ENCODE peak calls at places on chromosomes 16 and 17, in six cellular contexts. One of them, this sample, is unnamed.

GRCh38 chr16:20765732-20766131 is 1.9 kb downstream of the ACSM3 start:
- DNase-seq in upper lobe of right lung: no peak
- DNase-seq in neural progenitor cell: no peak
- DNase-seq in AG04449: no peak
- DNase-seq in brain microvascular endothelial cell: no peak
- DNase-seq in IMR-90: no peak
- DNase-seq in this sample: no peak

GRCh38 chr17:28524476-28525415 is 18.6 kb downstream of the FOXN1 start:
- DNase-seq in IMR-90: peak
- DNase-seq in neural progenitor cell: no peak
- DNase-seq in brain microvascular endothelial cell: peak
- DNase-seq in AG04449: peak
- DNase-seq in upper lobe of right lung: peak
- DNase-seq in this sample: peak

GRCh38 chr16:67528222-67528869 is at the start of gene RIPOR1:
- DNase-seq in brain microvascular endothelial cell: no peak
- DNase-seq in upper lobe of right lung: peak
- DNase-seq in neural progenitor cell: peak
- DNase-seq in AG04449: no peak
- DNase-seq in IMR-90: no peak
- DNase-seq in this sample: no peak

GRCh38 chr17:31593806-31594205 is 202.3 kb downstream of the RAB11FIP4 start:
- DNase-seq in upper lobe of right lung: no peak
- DNase-seq in brain microvascular endothelial cell: peak
- DNase-seq in AG04449: peak
- DNase-seq in IMR-90: peak
- DNase-seq in neural progenitor cell: no peak
- DNase-seq in this sample: no peak

GRCh38 chr17:72572604-72573491 is 452.0 kb downstream of the SOX9 start:
- DNase-seq in IMR-90: peak
- DNase-seq in brain microvascular endothelial cell: no peak
- DNase-seq in AG04449: no peak
- DNase-seq in neural progenitor cell: no peak
- DNase-seq in upper lobe of right lung: no peak
- DNase-seq in this sample: no peak

GRCh38 chr16:21523411-21524067 is 75.8 kb upstream of the METTL9 start:
- DNase-seq in IMR-90: no peak
- DNase-seq in AG04449: no peak
- DNase-seq in brain microvascular endothelial cell: no peak
- DNase-seq in upper lobe of right lung: no peak
- DNase-seq in neural progenitor cell: peak
- DNase-seq in this sample: no peak

GRCh38 chr17:79866791-79867190 is 27.6 kb upstream of the CBX4 start:
- DNase-seq in brain microvascular endothelial cell: no peak
- DNase-seq in AG04449: no peak
- DNase-seq in upper lobe of right lung: no peak
- DNase-seq in IMR-90: no peak
- DNase-seq in neural progenitor cell: no peak
- DNase-seq in this sample: no peak

GRCh38 chr17:1485748-1486376 is 6.6 kb downstream of the MYO1C start:
- DNase-seq in brain microvascular endothelial cell: peak
- DNase-seq in neural progenitor cell: peak
- DNase-seq in AG04449: no peak
- DNase-seq in upper lobe of right lung: peak
- DNase-seq in IMR-90: peak
- DNase-seq in this sample: no peak

GRCh38 chr16:87627542-87628245 is 25.4 kb downstream of the JPH3 start:
- DNase-seq in IMR-90: no peak
- DNase-seq in upper lobe of right lung: no peak
- DNase-seq in neural progenitor cell: no peak
- DNase-seq in brain microvascular endothelial cell: no peak
- DNase-seq in AG04449: no peak
- DNase-seq in this sample: no peak

GRCh38 chr16:354971-355441 is 2.5 kb upstream of the AXIN1 start:
- DNase-seq in AG04449: no peak
- DNase-seq in neural progenitor cell: no peak
- DNase-seq in IMR-90: no peak
- DNase-seq in brain microvascular endothelial cell: no peak
- DNase-seq in upper lobe of right lung: no peak
- DNase-seq in this sample: no peak

GRCh38 chr17:30251931-30252330 is 16.4 kb upstream of the SLC6A4 start:
- DNase-seq in IMR-90: no peak
- DNase-seq in AG04449: no peak
- DNase-seq in upper lobe of right lung: no peak
- DNase-seq in neural progenitor cell: no peak
- DNase-seq in brain microvascular endothelial cell: no peak
- DNase-seq in this sample: no peak

GRCh38 chr17:81371910-81372760 is 23.1 kb upstream of the BAHCC1 start:
- DNase-seq in neural progenitor cell: peak
- DNase-seq in upper lobe of right lung: no peak
- DNase-seq in brain microvascular endothelial cell: no peak
- DNase-seq in IMR-90: peak
- DNase-seq in AG04449: no peak
- DNase-seq in this sample: no peak

GRCh38 chr16:17271687-17272086 is 199.1 kb downstream of the XYLT1 start:
- DNase-seq in IMR-90: peak
- DNase-seq in brain microvascular endothelial cell: no peak
- DNase-seq in AG04449: no peak
- DNase-seq in upper lobe of right lung: no peak
- DNase-seq in neural progenitor cell: no peak
- DNase-seq in this sample: no peak

GRCh38 chr16:1337486-1337885 is 4.0 kb downstream of the BAIAP3 start:
- DNase-seq in IMR-90: no peak
- DNase-seq in upper lobe of right lung: no peak
- DNase-seq in neural progenitor cell: peak
- DNase-seq in brain microvascular endothelial cell: no peak
- DNase-seq in AG04449: no peak
- DNase-seq in this sample: no peak

GRCh38 chr16:10569629-10570028 is 10.8 kb downstream of the EMP2 start:
- DNase-seq in upper lobe of right lung: no peak
- DNase-seq in brain microvascular endothelial cell: no peak
- DNase-seq in AG04449: no peak
- DNase-seq in IMR-90: peak
- DNase-seq in neural progenitor cell: no peak
- DNase-seq in this sample: no peak

GRCh38 chr17:742147-742793 is 9.8 kb downstream of the GEMIN4 start:
- DNase-seq in AG04449: no peak
- DNase-seq in upper lobe of right lung: no peak
- DNase-seq in IMR-90: no peak
- DNase-seq in neural progenitor cell: no peak
- DNase-seq in brain microvascular endothelial cell: no peak
- DNase-seq in this sample: no peak

GRCh38 chr16:31456988-31457360 is 2.3 kb upstream of the ARMC5 start:
- DNase-seq in IMR-90: no peak
- DNase-seq in brain microvascular endothelial cell: no peak
- DNase-seq in upper lobe of right lung: peak
- DNase-seq in AG04449: no peak
- DNase-seq in neural progenitor cell: no peak
- DNase-seq in this sample: no peak

GRCh38 chr17:55898195-55898594 is 147.3 kb downstream of the PCTP start:
- DNase-seq in AG04449: no peak
- DNase-seq in brain microvascular endothelial cell: no peak
- DNase-seq in neural progenitor cell: no peak
- DNase-seq in IMR-90: no peak
- DNase-seq in upper lobe of right lung: no peak
- DNase-seq in this sample: no peak

GRCh38 chr16:31134625-31135534 is 647 bp downstream of the PRSS8 start:
- DNase-seq in upper lobe of right lung: peak
- DNase-seq in IMR-90: no peak
- DNase-seq in AG04449: no peak
- DNase-seq in brain microvascular endothelial cell: no peak
- DNase-seq in neural progenitor cell: peak
- DNase-seq in this sample: no peak

GRCh38 chr16:64865037-64865696 is 256.7 kb downstream of the CDH11 start:
- DNase-seq in upper lobe of right lung: no peak
- DNase-seq in IMR-90: peak
- DNase-seq in neural progenitor cell: no peak
- DNase-seq in AG04449: no peak
- DNase-seq in brain microvascular endothelial cell: peak
- DNase-seq in this sample: no peak

GRCh38 chr17:27473748-27474609 is 17.7 kb downstream of the KSR1 start:
- DNase-seq in IMR-90: no peak
- DNase-seq in brain microvascular endothelial cell: no peak
- DNase-seq in neural progenitor cell: no peak
- DNase-seq in AG04449: no peak
- DNase-seq in upper lobe of right lung: peak
- DNase-seq in this sample: peak

GRCh38 chr16:28316056-28316455 is 23.7 kb downstream of the SBK1 start:
- DNase-seq in upper lobe of right lung: no peak
- DNase-seq in IMR-90: no peak
- DNase-seq in AG04449: no peak
- DNase-seq in neural progenitor cell: no peak
- DNase-seq in brain microvascular endothelial cell: no peak
- DNase-seq in this sample: no peak

GRCh38 chr16:28319476-28320022 is 27.2 kb downstream of the SBK1 start:
- DNase-seq in brain microvascular endothelial cell: no peak
- DNase-seq in upper lobe of right lung: no peak
- DNase-seq in IMR-90: no peak
- DNase-seq in neural progenitor cell: no peak
- DNase-seq in AG04449: no peak
- DNase-seq in this sample: no peak

GRCh38 chr16:28318042-28318597 is 25.8 kb downstream of the SBK1 start:
- DNase-seq in brain microvascular endothelial cell: no peak
- DNase-seq in upper lobe of right lung: no peak
- DNase-seq in AG04449: no peak
- DNase-seq in IMR-90: no peak
- DNase-seq in neural progenitor cell: no peak
- DNase-seq in this sample: no peak

GRCh38 chr16:28320023-28320561 is 27.8 kb downstream of the SBK1 start:
- DNase-seq in brain microvascular endothelial cell: no peak
- DNase-seq in AG04449: no peak
- DNase-seq in IMR-90: no peak
- DNase-seq in neural progenitor cell: no peak
- DNase-seq in upper lobe of right lung: no peak
- DNase-seq in this sample: no peak

GRCh38 chr16:28317040-28317880 is 24.9 kb downstream of the SBK1 start:
- DNase-seq in upper lobe of right lung: peak
- DNase-seq in neural progenitor cell: peak
- DNase-seq in AG04449: no peak
- DNase-seq in IMR-90: peak
- DNase-seq in brain microvascular endothelial cell: peak
- DNase-seq in this sample: no peak
- TF ChIP-seq CTCF in upper lobe of right lung: peak
- TF ChIP-seq CTCF in neural progenitor cell: peak
- TF ChIP-seq CTCF in AG04449: peak
- TF ChIP-seq CTCF in IMR-90: peak
- TF ChIP-seq CTCF in brain microvascular endothelial cell: peak
- TF ChIP-seq CTCF in this sample: peak

GRCh38 chr17:35889241-35889640 is 9.1 kb upstream of the CCL5 start:
- DNase-seq in brain microvascular endothelial cell: no peak
- DNase-seq in neural progenitor cell: no peak
- DNase-seq in AG04449: no peak
- DNase-seq in IMR-90: no peak
- DNase-seq in upper lobe of right lung: no peak
- DNase-seq in this sample: no peak
- H3K4me3 ChIP-seq in brain microvascular endothelial cell: no peak
- H3K4me3 ChIP-seq in neural progenitor cell: no peak
- H3K4me3 ChIP-seq in AG04449: no peak
- H3K4me3 ChIP-seq in IMR-90: no peak
- H3K4me3 ChIP-seq in upper lobe of right lung: no peak
- H3K4me3 ChIP-seq in this sample: no peak

DNA sequence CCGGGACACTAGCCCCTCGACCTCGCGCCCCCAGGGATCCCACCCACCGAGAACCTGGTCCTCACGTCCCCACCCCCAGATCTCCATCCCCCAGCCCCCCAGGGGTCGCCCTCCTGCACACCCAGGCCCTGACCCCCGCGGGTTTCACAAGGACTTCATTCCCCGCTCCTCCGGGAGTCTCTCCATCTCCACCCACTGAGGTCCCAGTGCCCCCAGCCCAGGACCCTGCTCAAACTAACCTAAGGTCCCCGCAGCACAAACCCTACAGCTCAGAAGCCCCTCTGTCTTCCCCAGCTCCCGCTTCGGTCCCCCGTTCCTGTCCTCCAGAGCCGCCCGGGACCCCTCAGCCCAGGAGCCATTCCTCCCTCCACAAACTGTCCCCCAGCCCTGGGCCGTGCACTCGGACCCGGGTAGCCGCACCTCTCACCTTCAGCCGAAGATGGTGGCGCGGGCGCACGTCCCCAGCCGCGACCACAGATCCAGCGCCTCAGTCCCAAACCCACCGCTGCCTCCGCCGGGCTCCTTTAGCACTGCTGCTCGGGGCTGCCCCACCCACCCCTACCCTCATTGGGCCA is at the start of gene MYH10:
- DNase-seq in upper lobe of right lung: no peak
- DNase-seq in brain microvascular endothelial cell: no peak
- DNase-seq in IMR-90: no peak
- DNase-seq in neural progenitor cell: no peak
- DNase-seq in AG04449: no peak
- DNase-seq in this sample: no peak
- TF ChIP-seq CTCF in upper lobe of right lung: peak
- TF ChIP-seq CTCF in brain microvascular endothelial cell: peak
- TF ChIP-seq CTCF in IMR-90: peak
- TF ChIP-seq CTCF in neural progenitor cell: peak
- TF ChIP-seq CTCF in AG04449: peak
- TF ChIP-seq CTCF in this sample: peak

DNA sequence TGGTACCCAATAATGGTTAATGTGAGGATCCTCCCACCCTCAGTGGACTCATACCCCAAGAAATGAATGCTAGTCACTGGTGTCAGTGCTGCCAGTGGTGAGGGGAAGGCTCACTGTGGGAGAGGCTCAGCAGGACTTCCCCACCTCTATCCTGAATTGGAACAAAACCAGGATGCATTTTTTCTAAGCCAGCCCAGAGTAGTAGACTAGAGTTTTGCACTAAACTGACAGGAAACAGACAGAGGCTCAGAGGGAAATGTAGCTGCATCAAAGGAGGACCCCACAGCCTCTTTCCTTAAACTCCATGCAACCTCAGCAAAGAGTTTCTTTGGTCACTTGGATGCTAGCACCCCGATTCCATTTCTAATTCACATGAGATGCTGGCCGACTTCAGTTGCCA is 10.6 kb upstream of the SKAP1 start:
- DNase-seq in AG04449: no peak
- DNase-seq in brain microvascular endothelial cell: no peak
- DNase-seq in IMR-90: no peak
- DNase-seq in upper lobe of right lung: no peak
- DNase-seq in neural progenitor cell: no peak
- DNase-seq in this sample: no peak
- H3K4me3 ChIP-seq in AG04449: no peak
- H3K4me3 ChIP-seq in brain microvascular endothelial cell: no peak
- H3K4me3 ChIP-seq in IMR-90: no peak
- H3K4me3 ChIP-seq in upper lobe of right lung: no peak
- H3K4me3 ChIP-seq in neural progenitor cell: no peak
- H3K4me3 ChIP-seq in this sample: no peak